ENCODE peak calls at places on chromosomes 4 and X, in four cellular contexts. One of them, this sample, is unnamed.

GRCh38 chrX:70509078-70509477 is 64.4 kb downstream of the DLG3 start:
- DNase-seq in Caco-2: no peak
- DNase-seq in cardiac fibroblast: no peak
- DNase-seq in right lobe of liver: no peak
- DNase-seq in this sample: no peak

GRCh38 chr4:159227984-159228383 is 125.1 kb downstream of the RAPGEF2 start:
- DNase-seq in right lobe of liver: peak
- DNase-seq in cardiac fibroblast: peak
- DNase-seq in Caco-2: peak
- DNase-seq in this sample: peak

GRCh38 chr4:3291411-3291968 is 1.3 kb upstream of the RGS12 start:
- DNase-seq in Caco-2: peak
- DNase-seq in cardiac fibroblast: no peak
- DNase-seq in right lobe of liver: peak
- DNase-seq in this sample: no peak

GRCh38 chr4:128658214-128658621 is 151.3 kb upstream of the JADE1 start:
- DNase-seq in cardiac fibroblast: peak
- DNase-seq in right lobe of liver: no peak
- DNase-seq in Caco-2: no peak
- DNase-seq in this sample: no peak

GRCh38 chrX:150334100-150334499 is 29.0 kb upstream of the MAMLD1 start:
- DNase-seq in right lobe of liver: no peak
- DNase-seq in cardiac fibroblast: no peak
- DNase-seq in Caco-2: no peak
- DNase-seq in this sample: no peak

GRCh38 chrX:49041683-49042529 is 1.3 kb downstream of the TFE3 start:
- DNase-seq in right lobe of liver: no peak
- DNase-seq in cardiac fibroblast: peak
- DNase-seq in Caco-2: peak
- DNase-seq in this sample: peak

GRCh38 chr4:168822481-168822880 is 187.6 kb downstream of the CBR4 start:
- DNase-seq in cardiac fibroblast: no peak
- DNase-seq in right lobe of liver: no peak
- DNase-seq in Caco-2: no peak
- DNase-seq in this sample: no peak

GRCh38 chr4:82431026-82431745 is 796 bp downstream of the ENOPH1 start:
- DNase-seq in cardiac fibroblast: peak
- DNase-seq in right lobe of liver: peak
- DNase-seq in Caco-2: peak
- DNase-seq in this sample: no peak

GRCh38 chrX:37380920-37381319 is 31.8 kb downstream of the PRRG1 start:
- DNase-seq in Caco-2: no peak
- DNase-seq in right lobe of liver: no peak
- DNase-seq in cardiac fibroblast: peak
- DNase-seq in this sample: peak

GRCh38 chrX:129540725-129541184 is 696 bp downstream of the OCRL start:
- DNase-seq in Caco-2: peak
- DNase-seq in cardiac fibroblast: no peak
- DNase-seq in right lobe of liver: peak
- DNase-seq in this sample: no peak

GRCh38 chrX:95764972-95765451 is 919.6 kb upstream of the DIAPH2 start:
- DNase-seq in Caco-2: peak
- DNase-seq in right lobe of liver: no peak
- DNase-seq in cardiac fibroblast: peak
- DNase-seq in this sample: peak

GRCh38 chr4:85829276-85830051 is 354.5 kb downstream of the ARHGAP24 start:
- DNase-seq in cardiac fibroblast: peak
- DNase-seq in Caco-2: no peak
- DNase-seq in right lobe of liver: no peak
- DNase-seq in this sample: peak

GRCh38 chrX:37717708-37718107 is 32.1 kb downstream of the XK start:
- DNase-seq in Caco-2: no peak
- DNase-seq in right lobe of liver: no peak
- DNase-seq in cardiac fibroblast: no peak
- DNase-seq in this sample: no peak

GRCh38 chr4:4694296-4694772 is 152.5 kb upstream of the STX18 start:
- DNase-seq in Caco-2: peak
- DNase-seq in cardiac fibroblast: no peak
- DNase-seq in right lobe of liver: no peak
- DNase-seq in this sample: no peak
- TF ChIP-seq CTCF in Caco-2: no peak
- TF ChIP-seq CTCF in cardiac fibroblast: peak
- TF ChIP-seq CTCF in right lobe of liver: no peak
- TF ChIP-seq CTCF in this sample: peak

DNA sequence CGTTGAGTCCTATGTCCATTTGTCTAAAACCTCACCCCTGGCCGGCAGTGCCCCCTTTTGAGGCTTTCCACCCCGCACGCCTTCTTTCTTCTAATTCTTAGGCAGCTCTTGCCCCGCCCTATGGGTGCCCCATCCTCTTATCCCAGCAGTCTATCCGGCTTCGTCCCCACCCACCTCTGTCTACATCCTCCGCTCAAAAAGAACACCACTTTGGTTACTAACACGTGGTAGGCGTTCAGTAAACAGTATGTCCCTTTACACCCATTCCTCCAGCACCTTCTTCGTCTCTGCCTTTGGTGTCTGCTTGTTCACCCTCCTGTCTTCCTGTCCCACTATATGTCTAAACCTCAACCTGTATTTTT is 39.2 kb downstream of the STARD8 start:
- DNase-seq in cardiac fibroblast: peak
- DNase-seq in Caco-2: no peak
- DNase-seq in right lobe of liver: no peak
- DNase-seq in this sample: peak
- H3K4me3 ChIP-seq in cardiac fibroblast: peak
- H3K4me3 ChIP-seq in Caco-2: no peak
- H3K4me3 ChIP-seq in right lobe of liver: peak
- H3K4me3 ChIP-seq in this sample: peak

DNA sequence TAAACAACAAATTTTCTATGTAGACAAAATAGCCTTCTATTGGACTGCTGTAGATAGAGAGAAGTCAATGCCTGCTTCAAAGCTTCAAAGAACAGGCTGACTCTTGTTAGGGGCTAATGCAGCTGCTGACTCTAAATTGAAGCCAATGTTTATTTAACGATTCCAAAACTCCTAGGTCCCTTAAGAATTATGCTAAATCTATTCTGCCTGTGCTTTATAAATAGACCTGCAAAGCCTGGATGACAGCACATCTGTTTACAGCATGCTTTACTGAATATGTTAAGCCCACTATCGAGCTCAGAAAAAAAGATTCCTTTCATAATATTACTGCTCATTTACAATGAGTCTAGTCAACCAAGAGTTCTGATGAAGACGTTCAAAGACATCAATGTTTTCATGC is 54.8 kb upstream of the RBMXL3 start:
- DNase-seq in Caco-2: no peak
- DNase-seq in cardiac fibroblast: no peak
- DNase-seq in right lobe of liver: no peak
- DNase-seq in this sample: no peak
- TF ChIP-seq CTCF in Caco-2: no peak
- TF ChIP-seq CTCF in cardiac fibroblast: no peak
- TF ChIP-seq CTCF in right lobe of liver: no peak
- TF ChIP-seq CTCF in this sample: no peak

GRCh38 chr4:38190717-38191178 is 230.6 kb downstream of the PTTG2 start:
- DNase-seq in right lobe of liver: no peak
- DNase-seq in cardiac fibroblast: peak
- DNase-seq in Caco-2: no peak
- DNase-seq in this sample: peak
- H3K4me3 ChIP-seq in right lobe of liver: no peak
- H3K4me3 ChIP-seq in cardiac fibroblast: no peak
- H3K4me3 ChIP-seq in Caco-2: no peak
- H3K4me3 ChIP-seq in this sample: no peak

GRCh38 chr4:97150966-97151365 is 992.3 kb downstream of the STPG2 start:
- DNase-seq in Caco-2: no peak
- DNase-seq in right lobe of liver: no peak
- DNase-seq in cardiac fibroblast: no peak
- DNase-seq in this sample: no peak

GRCh38 chr4:97152159-97152558 is 991.1 kb downstream of the STPG2 start:
- DNase-seq in right lobe of liver: no peak
- DNase-seq in cardiac fibroblast: no peak
- DNase-seq in Caco-2: no peak
- DNase-seq in this sample: no peak

GRCh38 chr4:97153042-97153441 is 990.2 kb downstream of the STPG2 start:
- DNase-seq in right lobe of liver: no peak
- DNase-seq in cardiac fibroblast: peak
- DNase-seq in Caco-2: peak
- DNase-seq in this sample: peak
- TF ChIP-seq CTCF in right lobe of liver: peak
- TF ChIP-seq CTCF in cardiac fibroblast: no peak
- TF ChIP-seq CTCF in Caco-2: peak
- TF ChIP-seq CTCF in this sample: peak

DNA sequence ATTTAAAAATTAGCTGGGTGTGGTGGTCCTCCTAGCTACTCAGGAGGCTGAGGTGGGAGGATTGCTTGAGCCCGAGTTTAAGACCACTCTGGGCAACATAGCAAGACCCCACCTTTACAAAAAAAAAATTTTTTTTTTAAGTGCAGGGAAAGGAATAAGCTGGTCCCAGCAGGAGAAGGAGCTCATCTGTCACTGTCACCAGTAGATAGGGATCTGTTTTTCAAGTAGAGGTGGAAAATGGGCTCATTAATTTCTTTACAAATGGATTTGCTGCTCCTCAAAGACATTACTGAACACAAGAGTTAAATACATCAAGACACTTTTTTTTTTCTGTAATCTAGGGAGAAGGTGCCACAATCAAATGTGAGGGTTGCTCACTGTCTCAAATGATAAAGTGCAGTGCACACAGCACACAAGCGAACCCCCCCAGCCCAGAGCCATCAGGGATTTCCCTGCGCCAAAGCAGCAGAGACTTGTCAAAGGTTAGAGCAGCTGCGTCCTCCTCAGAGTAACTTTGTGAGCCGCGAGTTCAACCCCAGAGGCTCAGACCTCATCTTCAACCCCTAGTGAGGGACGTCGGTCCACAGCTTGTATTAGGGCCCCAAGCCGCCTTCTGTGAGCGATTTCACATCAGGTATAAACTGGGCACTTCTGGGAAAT is 14.3 kb upstream of the MTNR1A start:
- DNase-seq in cardiac fibroblast: no peak
- DNase-seq in Caco-2: no peak
- DNase-seq in right lobe of liver: no peak
- DNase-seq in this sample: no peak
- H3K4me3 ChIP-seq in cardiac fibroblast: peak
- H3K4me3 ChIP-seq in Caco-2: no peak
- H3K4me3 ChIP-seq in right lobe of liver: no peak
- H3K4me3 ChIP-seq in this sample: peak

DNA sequence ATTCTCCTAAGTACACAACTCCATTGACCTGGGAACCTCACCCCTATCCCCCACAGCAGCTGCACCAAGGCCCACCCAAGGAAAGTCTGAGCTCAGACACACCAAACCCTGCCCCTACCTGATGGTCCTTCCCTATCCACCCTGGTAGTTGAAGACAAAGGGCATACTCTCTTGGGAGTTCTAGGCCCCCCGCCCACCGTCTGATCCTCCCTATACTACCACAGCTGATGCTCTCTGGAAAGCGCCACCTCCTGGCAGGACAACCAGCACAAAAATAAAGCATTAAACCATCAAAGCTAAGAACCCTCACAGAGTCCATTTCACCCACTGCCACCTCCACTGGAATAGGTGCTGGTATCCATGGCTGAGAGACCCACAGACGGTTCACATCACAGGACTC is 83.6 kb downstream of the ANAPC10 start:
- DNase-seq in Caco-2: no peak
- DNase-seq in right lobe of liver: no peak
- DNase-seq in cardiac fibroblast: no peak
- DNase-seq in this sample: no peak
- TF ChIP-seq CTCF in Caco-2: no peak
- TF ChIP-seq CTCF in right lobe of liver: no peak
- TF ChIP-seq CTCF in cardiac fibroblast: peak
- TF ChIP-seq CTCF in this sample: no peak

GRCh38 chr4:78220283-78220682 is 163.2 kb downstream of the FRAS1 start:
- DNase-seq in Caco-2: no peak
- DNase-seq in cardiac fibroblast: no peak
- DNase-seq in right lobe of liver: no peak
- DNase-seq in this sample: no peak
- H3K4me3 ChIP-seq in Caco-2: no peak
- H3K4me3 ChIP-seq in cardiac fibroblast: no peak
- H3K4me3 ChIP-seq in right lobe of liver: no peak
- H3K4me3 ChIP-seq in this sample: no peak

DNA sequence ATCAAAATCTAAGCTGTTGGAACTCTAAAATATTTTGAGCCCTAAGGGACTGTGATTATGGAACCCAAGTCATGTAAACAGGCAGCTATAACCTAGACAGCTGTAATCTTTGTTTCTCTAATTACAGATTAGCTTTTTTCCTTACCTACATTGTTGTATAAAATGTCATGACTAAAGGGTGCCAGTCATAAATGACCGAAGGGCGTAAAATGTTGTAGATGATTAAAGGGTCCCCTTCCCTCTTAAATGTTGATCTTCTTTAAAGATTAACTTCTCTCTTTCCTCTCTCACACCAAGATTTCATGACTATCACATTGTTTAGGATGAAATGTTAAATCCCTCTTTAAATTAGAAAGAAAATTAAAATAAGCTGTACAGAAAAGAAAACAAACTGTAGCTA is 659.4 kb upstream of the NR3C2 start:
- DNase-seq in right lobe of liver: no peak
- DNase-seq in cardiac fibroblast: no peak
- DNase-seq in Caco-2: no peak
- DNase-seq in this sample: no peak
- TF ChIP-seq CTCF in right lobe of liver: no peak
- TF ChIP-seq CTCF in cardiac fibroblast: no peak
- TF ChIP-seq CTCF in Caco-2: no peak
- TF ChIP-seq CTCF in this sample: no peak

This sample was measured in astrocyte of the spinal cord.